ENCODE peak calls at places on chromosomes 6 and 20, in six cellular contexts. V, G, M, Z, H and W are unnamed samples.

GRCh38 chr6:5565976-5566375 is 304.7 kb downstream of the FARS2 start:
- DNase-seq in V (no peak), G (no peak), M (no peak), Z (no peak), H (no peak), W (no peak)

GRCh38 chr20:645318-646106 is 7.5 kb downstream of the SRXN1 start:
- DNase-seq in V (no peak), G (peak; percentile 57), M (peak; percentile 91), Z (peak; percentile 77), H (peak; percentile 69), W (peak; percentile 88)

GRCh38 chr20:22582960-22583772 is 1.2 kb downstream of the FOXA2 start:
- DNase-seq in V (no peak), G (no peak), M (no peak), Z (peak; percentile 29), H (no peak), W (no peak)

GRCh38 chr6:35602133-35602946 is 86.4 kb downstream of the FKBP5 start:
- DNase-seq in V (no peak), G (peak; percentile 67), M (no peak), Z (no peak), H (no peak), W (no peak)

GRCh38 chr6:57024775-57025174 is 21.7 kb upstream of the KIAA1586 start:
- DNase-seq in V (no peak), G (no peak), M (no peak), Z (no peak), H (no peak), W (no peak)

GRCh38 chr6:167768471-167769215 is 58.1 kb upstream of the AFDN start:
- DNase-seq in V (no peak), G (no peak), M (no peak), Z (no peak), H (no peak), W (no peak)

GRCh38 chr20:59482581-59483187 is 121.7 kb upstream of the PHACTR3 start:
- DNase-seq in V (no peak), G (peak; percentile 11), M (no peak), Z (no peak), H (no peak), W (no peak)

GRCh38 chr6:149414009-149414408 is 13.9 kb downstream of the SUMO4 start:
- DNase-seq in V (no peak), G (no peak), M (no peak), Z (no peak), H (no peak), W (no peak)

GRCh38 chr20:49812463-49813304 is at the start of gene SLC9A8:
- DNase-seq in V (peak; percentile 55), G (peak; percentile 97), M (peak; percentile 85), Z (peak; percentile 70), H (peak; percentile 85), W (peak; percentile 89)

GRCh38 chr20:26216025-26216424 is 519.4 kb upstream of the ZNF337 start:
- DNase-seq in V (peak; percentile 12), G (no peak), M (no peak), Z (no peak), H (no peak), W (no peak)

GRCh38 chr20:1654994-1655393 is 2.6 kb downstream of the SIRPG start:
- DNase-seq in V (no peak), G (no peak), M (no peak), Z (no peak), H (no peak), W (no peak)

GRCh38 chr6:77124604-77125003 is 338.7 kb downstream of the HTR1B start:
- DNase-seq in V (no peak), G (no peak), M (no peak), Z (no peak), H (no peak), W (no peak)
- TF ChIP-seq CTCF in V (peak; percentile 29), G (no peak), M (no peak), Z (peak; percentile 26), H (no peak), W (no peak)

GRCh38 chr20:63890616-63891015 is 4.3 kb upstream of the DNAJC5 start:
- DNase-seq in V (no peak), G (no peak), M (no peak), Z (no peak), H (no peak), W (no peak)

GRCh38 chr20:63889241-63890200 is 5.4 kb upstream of the DNAJC5 start:
- DNase-seq in V (no peak), G (peak; percentile 95), M (no peak), Z (no peak), H (no peak), W (no peak)

GRCh38 chr20:63890201-63890576 is 4.7 kb upstream of the DNAJC5 start:
- DNase-seq in V (no peak), G (peak; percentile 62), M (no peak), Z (no peak), H (no peak), W (no peak)

GRCh38 chr20:63892402-63892801 is 2.5 kb upstream of the DNAJC5 start:
- DNase-seq in V (no peak), G (no peak), M (no peak), Z (no peak), H (no peak), W (no peak)

DNA sequence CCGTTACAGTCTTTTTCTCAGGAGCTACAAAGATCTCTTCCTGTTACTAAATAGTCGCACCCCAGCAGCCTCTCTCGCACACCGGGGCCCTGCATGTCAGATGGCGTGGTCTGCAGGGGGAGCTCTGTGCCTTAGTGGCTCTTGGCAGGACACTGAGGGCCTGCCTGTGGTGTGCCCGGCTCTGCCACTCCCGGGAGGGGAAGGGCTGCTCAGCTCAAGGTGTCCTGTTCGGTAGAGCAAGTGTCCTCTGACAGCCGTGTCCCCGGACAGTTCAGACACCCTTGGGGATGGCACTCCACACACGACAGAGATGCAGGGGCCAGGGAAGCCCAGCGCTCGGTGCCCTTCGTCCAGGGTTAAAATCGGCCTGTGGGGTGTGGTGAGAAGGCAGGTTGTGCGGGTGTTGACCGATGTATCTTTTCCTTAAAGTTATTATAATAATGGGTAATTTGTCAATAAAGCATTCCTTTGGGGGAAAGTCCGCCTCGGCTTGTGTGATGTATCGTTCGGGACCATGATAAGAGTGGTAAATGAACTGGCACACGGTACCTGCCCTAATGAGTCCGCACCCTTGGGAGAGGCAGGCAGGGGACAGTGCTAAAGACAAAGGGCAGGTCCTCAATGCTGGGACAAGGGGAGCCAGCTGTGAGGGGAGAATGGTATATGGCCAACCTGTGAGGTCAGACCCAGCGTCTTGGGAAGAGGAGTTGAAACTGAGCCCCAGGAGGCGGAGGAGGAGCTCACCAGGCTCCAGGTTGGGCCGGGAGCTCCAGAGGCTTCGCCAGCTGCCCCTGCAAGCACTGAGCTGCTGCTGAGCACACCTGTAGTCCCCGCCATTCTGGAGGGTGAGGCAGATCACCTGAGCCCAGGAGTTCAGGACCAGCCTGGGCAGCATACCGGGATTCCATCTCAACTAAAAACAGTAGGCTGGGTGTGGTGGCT is 3.6 kb upstream of the DNAJC5 start:
- DNase-seq in V (no peak), G (no peak), M (no peak), Z (no peak), H (no peak), W (no peak)
- TF ChIP-seq CTCF in V (no peak), G (no peak), M (no peak), Z (no peak), H (no peak), W (no peak)

GRCh38 chr6:49969588-49969987 is at the start of gene DEFB113:
- DNase-seq in V (no peak), G (no peak), M (no peak), Z (no peak), H (no peak), W (no peak)
- TF ChIP-seq CTCF in V (no peak), G (no peak), M (no peak), Z (no peak), H (no peak), W (no peak)

DNA sequence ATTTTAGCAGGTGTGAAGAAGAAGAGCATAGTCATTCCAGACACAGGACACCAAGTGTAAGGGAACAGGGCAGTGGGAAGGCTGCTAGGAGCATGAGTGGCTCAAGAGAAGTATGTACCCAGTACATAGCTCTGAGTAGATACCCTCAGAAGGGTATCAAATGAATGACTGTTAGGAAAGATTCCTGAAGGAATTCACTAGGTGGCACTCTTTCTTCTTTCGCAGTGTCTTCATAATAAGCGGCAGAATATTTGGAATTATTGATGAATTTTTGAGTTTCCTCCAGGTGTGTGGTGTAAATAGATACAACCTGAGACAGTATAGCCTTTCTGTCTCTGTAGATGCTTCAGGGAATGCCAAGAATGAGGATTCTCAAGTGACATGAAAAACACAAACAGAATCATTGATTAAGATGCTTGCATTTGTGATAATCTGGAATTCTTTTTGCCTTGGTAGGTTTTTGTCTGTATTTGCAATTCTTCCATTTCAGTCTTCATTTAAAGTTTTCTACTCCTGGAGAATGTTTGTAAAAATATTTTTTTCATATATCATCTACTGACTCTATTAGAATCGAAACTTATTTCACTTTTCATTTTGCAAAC is 264.3 kb upstream of the RIMS1 start:
- DNase-seq in V (no peak), G (no peak), M (no peak), Z (no peak), H (no peak), W (no peak)
- TF ChIP-seq CTCF in V (peak; percentile 54), G (peak; percentile 64), M (no peak), Z (peak; percentile 59), H (no peak), W (peak; percentile 68)

GRCh38 chr6:112429226-112429625 is 82.1 kb downstream of the RFPL4B start:
- DNase-seq in V (no peak), G (no peak), M (no peak), Z (no peak), H (no peak), W (no peak)
- TF ChIP-seq CTCF in V (no peak), G (no peak), M (no peak), Z (peak; percentile 37), H (no peak), W (peak; percentile 32)

GRCh38 chr6:1761472-1761871 is 151.8 kb downstream of the FOXC1 start:
- DNase-seq in V (no peak), G (no peak), M (no peak), Z (no peak), H (no peak), W (no peak)
- TF ChIP-seq CTCF in V (no peak), G (no peak), M (no peak), Z (no peak), H (no peak), W (no peak)

DNA sequence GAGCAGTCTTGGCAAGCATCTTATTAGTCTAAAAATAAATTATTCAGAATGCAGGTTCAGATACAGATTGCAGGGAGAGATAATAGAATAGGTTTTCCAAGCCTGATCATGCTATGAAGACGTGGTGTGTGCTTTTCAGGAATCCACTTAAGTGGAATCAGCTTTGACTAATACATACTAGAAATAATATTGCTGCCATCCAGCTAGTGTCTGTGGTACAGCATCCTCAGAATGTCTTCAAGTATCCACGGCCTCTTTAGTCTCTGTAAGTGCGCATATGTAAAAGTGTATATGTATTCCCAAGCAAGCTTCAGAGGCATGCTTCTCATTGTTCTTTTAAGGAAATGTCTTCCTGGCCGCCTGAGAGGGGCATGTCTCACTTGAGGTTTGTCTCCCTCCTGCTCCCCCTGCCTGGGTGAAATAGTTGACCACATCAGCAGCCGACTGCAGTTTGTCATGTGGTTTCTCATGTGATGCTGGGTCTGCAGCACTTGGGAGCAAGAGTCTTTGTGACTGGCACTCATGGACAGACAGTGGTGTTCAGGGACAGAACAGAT is 150.9 kb downstream of the PRL start:
- DNase-seq in V (peak; percentile 56), G (no peak), M (no peak), Z (no peak), H (no peak), W (no peak)
- TF ChIP-seq CTCF in V (peak; percentile 42), G (no peak), M (no peak), Z (no peak), H (peak; percentile 47), W (no peak)